ENCODE peak calls at places on chromosome 6, in four cellular contexts. S, C, A and F are unnamed samples.
A peak's percentile ranks its signal among the peaks of the same experiment; 100 is the strongest.

GRCh38 chr6:110358536-110359148 is 493 bp upstream of the METTL24 start:
- DNase-seq in A (no peak), S (no peak), C (no peak), F (no peak)

GRCh38 chr6:50978631-50979030 is 160.0 kb downstream of the TFAP2B start:
- DNase-seq in S (no peak), C (no peak), A (no peak), F (no peak)

GRCh38 chr6:153328194-153328593 is 197.1 kb upstream of the RGS17 start:
- DNase-seq in C (no peak), S (peak; percentile 31), A (no peak), F (no peak)

GRCh38 chr6:39923394-39923793 is 10.9 kb downstream of the MOCS1 start:
- DNase-seq in C (no peak), S (no peak), A (peak; percentile 49), F (no peak)

GRCh38 chr6:77454386-77454785 is 8.9 kb downstream of the HTR1B start:
- DNase-seq in C (no peak), A (no peak), S (no peak), F (no peak)

GRCh38 chr6:43770417-43771209 is 602 bp downstream of the VEGFA start:
- DNase-seq in C (no peak), A (peak; percentile 39), S (peak; percentile 59), F (no peak)

GRCh38 chr6:113450061-113450465 is 407.1 kb upstream of the MARCKS start:
- DNase-seq in C (no peak), A (no peak), S (peak; percentile 32), F (no peak)

GRCh38 chr6:122789862-122790739 is 1.0 kb downstream of the SMPDL3A start:
- DNase-seq in S (no peak), C (no peak), A (no peak), F (no peak)

GRCh38 chr6:89941031-89941775 is 46.9 kb downstream of the GJA10 start:
- DNase-seq in S (no peak), C (no peak), A (peak; percentile 59), F (no peak)

GRCh38 chr6:37653933-37654565 is 43.6 kb downstream of the MDGA1 start:
- DNase-seq in C (no peak), S (no peak), A (no peak), F (no peak)

GRCh38 chr6:138691595-138692057 is 81.9 kb upstream of the CCDC28A start:
- DNase-seq in C (peak; percentile 81), A (no peak), S (peak; percentile 67), F (peak; percentile 69)

GRCh38 chr6:122530440-122531046 is 58.9 kb upstream of the SERINC1 start:
- DNase-seq in C (peak; percentile 18), S (peak; percentile 56), A (peak; percentile 0), F (peak; percentile 39)

GRCh38 chr6:88908598-88909548 is 54.5 kb downstream of the RNGTT start:
- DNase-seq in C (no peak), A (no peak), S (no peak), F (no peak)

GRCh38 chr6:127581576-127581975 is 4.6 kb downstream of the C6orf58 start:
- DNase-seq in S (peak; percentile 12), A (no peak), C (no peak), F (no peak)

GRCh38 chr6:146775227-146775626 is 176.5 kb downstream of the ADGB start:
- DNase-seq in A (no peak), S (no peak), C (no peak), F (no peak)

GRCh38 chr6:74369556-74369993 is 673.6 kb downstream of the CD109 start:
- DNase-seq in A (no peak), C (peak; percentile 83), S (peak; percentile 68), F (peak; percentile 58)

GRCh38 chr6:143078468-143079324 is 18.0 kb downstream of the AIG1 start:
- DNase-seq in A (no peak), S (no peak), C (no peak), F (no peak)

GRCh38 chr6:11315743-11316437 is 83.4 kb upstream of the NEDD9 start:
- DNase-seq in C (peak; percentile 92), A (no peak), S (peak; percentile 85), F (peak; percentile 96)

GRCh38 chr6:112232845-112233256 is 21.5 kb downstream of the LAMA4 start:
- DNase-seq in S (no peak), C (peak; percentile 85), A (no peak), F (no peak)